ENCODE peak calls at places on chromosomes 11 and 22, in four cellular contexts. C, A, B and S are unnamed samples.
A peak's percentile ranks its signal among the peaks of the same experiment; 100 is the strongest.

GRCh38 chr11:115623021-115623451 is 118.8 kb upstream of the CADM1 start:
- DNase-seq in B (peak; percentile 95), C (peak; percentile 93), A (no peak), S (no peak)

GRCh38 chr11:112253605-112254242 is 6.9 kb downstream of the PLET1 start:
- DNase-seq in A (no peak), B (no peak), C (no peak), S (no peak)

GRCh38 chr11:10379871-10380568 is 75.0 kb upstream of the AMPD3 start:
- DNase-seq in B (peak; percentile 49), A (no peak), C (no peak), S (no peak)

GRCh38 chr11:134372536-134372935 is 39.5 kb downstream of the B3GAT1 start:
- DNase-seq in A (no peak), B (no peak), C (no peak), S (no peak)

GRCh38 chr11:11669447-11669846 is 47.6 kb upstream of the GALNT18 start:
- DNase-seq in C (no peak), B (no peak), A (no peak), S (no peak)

GRCh38 chr11:19216709-19217374 is 15.1 kb upstream of the CSRP3 start:
- DNase-seq in C (no peak), B (no peak), A (no peak), S (no peak)

GRCh38 chr22:35037089-35037488 is 28.9 kb upstream of the ISX start:
- DNase-seq in A (no peak), B (no peak), C (no peak), S (no peak)

GRCh38 chr11:85029964-85030363 is 597.2 kb downstream of the DLG2 start:
- DNase-seq in C (no peak), A (no peak), B (no peak), S (no peak)

GRCh38 chr11:48880021-48880441 is 103.7 kb downstream of the TRIM51G start:
- DNase-seq in B (no peak), C (no peak), A (no peak), S (no peak)

GRCh38 chr11:106286881-106287504 is 209.5 kb downstream of the AASDHPPT start:
- DNase-seq in C (no peak), A (no peak), B (no peak), S (no peak)

GRCh38 chr22:46798041-46798365 is 35.6 kb downstream of the TBC1D22A start:
- DNase-seq in A (no peak), B (no peak), C (no peak), S (no peak)

GRCh38 chr11:30392221-30392784 is 69.4 kb downstream of the ARL14EP start:
- DNase-seq in C (no peak), B (peak; percentile 37), A (no peak), S (peak; percentile 45)

GRCh38 chr11:121406291-121406690 is 45.8 kb upstream of the SORL1 start:
- DNase-seq in C (no peak), B (no peak), A (no peak), S (no peak)

GRCh38 chr22:31650391-31650790 is 11.6 kb downstream of the PISD start:
- DNase-seq in A (no peak), B (peak; percentile 91), C (peak; percentile 61), S (no peak)